ENCODE peak calls at places on chromosomes 13 and 19, in nine cellular contexts. T is heart right ventricle; F is kidney epithelial cell; H is astrocyte; E is hepatocyte; A is IMR-90; C is BJ; Z is thyroid gland; G is CD8-positive, alpha-beta T cell. Q is an unnamed sample.

GRCh38 chr13:25300861-25301346 is 521 bp upstream of the NUP58 start:
- DNase-seq in H (no peak), E (no peak), T (peak; percentile 38), F (no peak), G (peak; percentile 4), A (no peak), C (no peak), Z (peak; percentile 23), Q (no peak)

GRCh38 chr19:55304279-55304978 is 20.6 kb downstream of the BRSK1 start:
- DNase-seq in C (no peak), Z (no peak), A (no peak), F (no peak), H (no peak), E (peak; percentile 44), T (no peak), G (no peak), Q (no peak)

GRCh38 chr19:28020631-28021315 is 1192.2 kb downstream of the UQCRFS1 start:
- DNase-seq in C (no peak), H (no peak), Z (no peak), T (no peak), A (no peak), F (no peak), E (no peak), G (no peak), Q (no peak)

GRCh38 chr19:10317857-10318462 is 2.1 kb upstream of the FDX2 start:
- DNase-seq in Z (no peak), F (no peak), E (no peak), G (no peak), H (no peak), A (no peak), T (no peak), C (no peak), Q (no peak)

GRCh38 chr13:37473035-37473434 is 125.5 kb downstream of the POSTN start:
- DNase-seq in T (no peak), G (no peak), F (no peak), Z (no peak), E (no peak), H (no peak), C (no peak), A (no peak), Q (no peak)

GRCh38 chr13:49597043-49597669 is 11.8 kb upstream of the RCBTB1 start:
- DNase-seq in E (no peak), F (no peak), Z (no peak), H (no peak), G (no peak), A (no peak), T (no peak), C (no peak), Q (no peak)

GRCh38 chr13:48977973-48978372 is 2.3 kb downstream of the FNDC3A start:
- DNase-seq in H (peak; percentile 56), E (no peak), A (peak; percentile 57), T (no peak), G (no peak), C (no peak), F (no peak), Z (no peak), Q (no peak)

GRCh38 chr19:51166846-51167490 is 24.9 kb downstream of the SIGLEC7 start:
- DNase-seq in H (no peak), T (no peak), C (no peak), E (no peak), Z (no peak), F (no peak), A (no peak), G (peak; percentile 16), Q (no peak)

GRCh38 chr13:57582032-57582431 is 49.5 kb upstream of the PCDH17 start:
- DNase-seq in T (no peak), Z (no peak), H (no peak), C (no peak), F (no peak), A (no peak), E (no peak), G (no peak), Q (no peak)

GRCh38 chr13:59960683-59961082 is 203.0 kb downstream of the DIAPH3 start:
- DNase-seq in G (no peak), A (no peak), C (no peak), F (no peak), E (no peak), Z (no peak), H (no peak), T (no peak), Q (no peak)

GRCh38 chr13:23365652-23366051 is 67.8 kb downstream of the SACS start:
- DNase-seq in T (no peak), Z (no peak), F (no peak), A (peak; percentile 71), E (no peak), H (peak; percentile 42), G (no peak), C (no peak), Q (no peak)

GRCh38 chr13:23372264-23372905 is 61.1 kb downstream of the SACS start:
- DNase-seq in H (peak; percentile 76), A (peak; percentile 87), C (no peak), T (no peak), G (no peak), F (no peak), E (no peak), Z (no peak), Q (no peak)

DNA sequence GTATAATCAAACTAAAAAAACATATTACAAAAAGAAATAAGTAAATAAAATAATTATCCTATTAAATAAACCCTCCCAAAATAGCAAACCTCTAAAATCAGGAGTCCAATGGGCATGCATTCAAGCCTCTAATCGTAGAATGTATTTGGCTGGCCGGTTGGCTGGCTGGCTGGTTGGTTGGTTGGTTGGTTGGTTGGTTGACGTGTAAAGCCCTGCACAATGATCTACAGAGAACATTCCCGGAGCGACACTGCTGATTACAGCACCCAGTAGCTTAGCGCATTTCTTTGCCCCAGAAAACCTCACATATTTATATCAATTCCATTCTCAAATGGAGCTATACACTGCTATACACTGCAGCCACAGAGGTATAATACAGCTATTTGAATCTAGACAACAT is 65.6 kb downstream of the SACS start:
- DNase-seq in G (no peak), F (no peak), A (no peak), E (no peak), C (no peak), T (no peak), H (no peak), Z (no peak), Q (no peak)
- H3K27me3 ChIP-seq in G (no peaks in the 10 kb centered on the region), F (no peaks in the 10 kb centered on the region), A (no peaks in the 10 kb centered on the region), E (no peaks in the 10 kb centered on the region), C (no peaks in the 10 kb centered on the region), T (no peaks in the 10 kb centered on the region), H (no peaks in the 10 kb centered on the region), Z (no peaks in the 10 kb centered on the region), Q (no peaks in the 10 kb centered on the region)

DNA sequence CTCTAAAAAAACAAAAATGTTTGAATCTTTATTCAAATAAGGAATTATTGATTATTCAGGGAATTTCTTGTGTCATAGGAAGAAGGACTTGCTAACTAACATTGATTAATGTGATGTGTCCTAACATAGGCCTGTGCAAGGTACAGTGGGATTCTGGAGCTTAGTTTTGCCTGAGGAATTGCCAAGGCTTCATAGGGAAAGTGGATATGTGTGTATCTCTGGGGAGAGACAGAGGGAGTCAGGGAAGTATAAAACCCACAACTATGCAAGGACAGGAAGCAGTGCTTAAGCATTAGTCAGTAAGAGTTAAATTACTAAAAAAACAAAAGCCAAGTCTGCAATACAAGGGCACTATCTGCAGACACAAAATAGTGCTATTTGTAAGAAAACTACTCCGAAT is 59.6 kb downstream of the WDFY2 start:
- DNase-seq in C (peak; percentile 64), G (no peak), E (no peak), Z (no peak), H (peak; percentile 96), T (no peak), A (peak; percentile 95), F (peak; percentile 93), Q (no peak)
- TF ChIP-seq CTCF in C (no peak), G (no peak), E (no peak), Z (no peak), H (no peak), T (no peak), A (no peak), F (no peak), Q (no peak)

DNA sequence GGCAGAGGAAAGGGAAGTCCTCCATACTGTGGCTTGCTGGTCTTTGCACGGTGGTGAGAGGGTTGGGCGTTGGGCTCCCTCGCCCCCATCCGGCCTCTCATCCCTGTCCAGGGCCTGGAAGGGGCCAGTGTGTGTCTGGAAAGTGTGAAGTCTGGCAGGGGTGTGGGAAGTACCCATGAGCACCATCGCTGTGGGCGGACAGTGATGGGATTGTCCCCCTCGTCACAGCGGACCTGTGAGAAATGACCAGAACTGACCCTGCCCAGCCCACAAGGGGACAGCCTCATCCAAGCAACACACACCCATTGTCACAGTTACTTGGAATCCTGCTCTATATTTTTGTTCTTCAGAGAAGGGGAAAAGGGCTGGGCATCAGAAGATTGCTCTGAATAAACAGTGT is 18.6 kb downstream of the MCF2L start:
- DNase-seq in C (no peak), F (no peak), Z (no peak), E (no peak), T (no peak), A (no peak), H (no peak), G (no peak), Q (no peak)
- H3K27me3 ChIP-seq in C (peaks cover 8% of the 10 kb centered on the region), F (peaks cover 14% of the 10 kb centered on the region), Z (no peaks in the 10 kb centered on the region), E (no peaks in the 10 kb centered on the region), T (no peaks in the 10 kb centered on the region), A (peaks cover 72% of the 10 kb centered on the region), H (peaks cover 5% of the 10 kb centered on the region), G (no peaks in the 10 kb centered on the region), Q (no peaks in the 10 kb centered on the region)

GRCh38 chr19:6312018-6312417 is 21.4 kb downstream of the ACER1 start:
- DNase-seq in H (no peak), Z (no peak), G (no peak), A (no peak), F (no peak), E (no peak), T (no peak), C (no peak), Q (no peak)
- TF ChIP-seq CTCF in H (no peak), Z (no peak), G (no peak), A (no peak), F (no peak), E (no peak), T (no peak), C (no peak), Q (no peak)

Q was measured in thoracic aorta.